ENCODE peak calls at places on chromosome 13, in six cellular contexts. F is body of pancreas, S is tibial artery, W is Calu3, H is fibroblast of pulmonary artery, J is right lobe of liver. Q is an unnamed sample.

GRCh38 chr13:113112893-113113845 is 7.6 kb downstream of the F7 start:
- DNase-seq in F (peak), S (peak), W (no peak), H (no peak), J (no peak), Q (no peak)

GRCh38 chr13:46386426-46386995 is 541 bp downstream of the RUBCNL start:
- DNase-seq in F (no peak), S (no peak), W (no peak), H (no peak), J (no peak), Q (no peak)

GRCh38 chr13:23718916-23719470 is 148.8 kb downstream of the TNFRSF19 start:
- DNase-seq in F (no peak), S (no peak), W (no peak), H (no peak), J (no peak), Q (no peak)

GRCh38 chr13:81171065-81171647 is 830.2 kb upstream of the SPRY2 start:
- DNase-seq in F (no peak), S (no peak), W (no peak), H (peak), J (no peak), Q (no peak)

GRCh38 chr13:65268009-65268408 is 1962.1 kb downstream of the PCDH9 start:
- DNase-seq in F (no peak), S (no peak), W (no peak), H (no peak), J (no peak), Q (no peak)

GRCh38 chr13:106630650-106631049 is 62.7 kb upstream of the ARGLU1 start:
- DNase-seq in F (no peak), S (no peak), W (no peak), H (no peak), J (no peak), Q (no peak)

GRCh38 chr13:20182231-20182846 is 10.4 kb downstream of the GJB2 start:
- DNase-seq in F (peak), S (no peak), W (peak), H (peak), J (no peak), Q (no peak)

GRCh38 chr13:112967666-112968379 is 1.2 kb upstream of the MCF2L start:
- DNase-seq in F (no peak), S (peak), W (no peak), H (no peak), J (no peak), Q (peak)

GRCh38 chr13:113410472-113411201 is 42.7 kb downstream of the ADPRHL1 start:
- DNase-seq in F (no peak), S (peak), W (peak), H (peak), J (no peak), Q (peak)

GRCh38 chr13:50577806-50578205 is 265.7 kb downstream of the DLEU7 start:
- DNase-seq in F (no peak), S (no peak), W (no peak), H (no peak), J (no peak), Q (no peak)

GRCh38 chr13:50581586-50582196 is 261.8 kb downstream of the DLEU7 start:
- DNase-seq in F (no peak), S (no peak), W (no peak), H (no peak), J (no peak), Q (no peak)

GRCh38 chr13:50584856-50585580 is 258.5 kb downstream of the DLEU7 start:
- DNase-seq in F (no peak), S (no peak), W (no peak), H (no peak), J (no peak), Q (no peak)

GRCh38 chr13:50576156-50576555 is 267.3 kb downstream of the DLEU7 start:
- DNase-seq in F (peak), S (no peak), W (no peak), H (no peak), J (peak), Q (no peak)

DNA sequence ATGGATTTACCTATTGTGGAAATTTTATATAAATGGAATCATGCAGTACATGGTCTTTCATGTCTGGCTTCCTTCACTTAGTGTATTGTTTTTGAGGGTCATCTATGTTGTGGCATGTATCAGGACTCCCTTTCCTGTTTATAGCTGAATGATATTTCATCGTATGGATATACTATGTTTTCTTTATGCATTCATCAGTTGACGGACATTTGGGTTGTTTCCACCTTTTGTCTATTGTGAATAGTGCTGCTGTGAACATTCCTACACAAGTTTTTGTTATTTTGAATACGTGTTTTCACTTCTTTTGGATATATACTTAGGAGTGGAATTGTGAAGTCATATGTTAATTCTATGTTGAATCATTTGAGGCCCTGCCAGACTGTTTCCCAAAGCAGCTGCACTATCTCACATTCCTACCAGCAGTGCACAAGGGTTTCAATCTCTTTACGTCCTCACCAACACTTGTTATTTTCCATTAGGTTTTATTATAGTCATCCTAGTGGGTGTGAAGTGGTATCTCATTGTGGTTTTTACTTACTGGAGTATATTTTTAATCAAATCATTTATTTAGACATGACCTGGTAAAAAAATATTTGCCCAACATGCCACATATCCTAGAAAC is 262.7 kb downstream of the DLEU7 start:
- DNase-seq in F (no peak), S (no peak), W (no peak), H (peak), J (no peak), Q (no peak)
- TF ChIP-seq CTCF in F (no peak), S (no peak), W (no peak), H (peak), J (no peak), Q (no peak)

GRCh38 chr13:39297664-39298171 is 259.5 kb downstream of the NHLRC3 start:
- DNase-seq in F (no peak), S (no peak), W (no peak), H (peak), J (no peak), Q (no peak)
- TF ChIP-seq CTCF in F (no peak), S (no peak), W (no peak), H (no peak), J (no peak), Q (no peak)

DNA sequence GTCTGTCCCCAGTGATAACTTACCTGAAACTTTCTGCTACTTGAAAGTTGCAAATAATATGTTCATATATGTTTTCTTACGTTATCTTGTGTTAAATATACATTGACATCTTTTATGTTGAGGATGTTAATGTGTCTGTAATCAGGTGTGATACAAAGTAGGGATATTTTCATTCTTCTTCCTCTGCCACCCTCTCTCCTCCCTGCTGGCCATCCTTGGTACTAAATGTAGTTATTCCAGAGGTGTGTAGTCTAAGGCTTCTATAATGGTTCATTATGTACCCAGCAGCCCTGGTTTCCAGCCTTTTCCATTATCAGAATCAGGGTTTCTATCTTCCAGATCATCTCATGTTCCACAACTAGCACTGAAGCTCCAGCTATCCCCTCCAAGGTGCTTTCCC is 606.7 kb upstream of the KLHL1 start:
- DNase-seq in F (no peak), S (no peak), W (no peak), H (no peak), J (no peak), Q (no peak)
- TF ChIP-seq CTCF in F (no peak), S (no peak), W (no peak), H (no peak), J (no peak), Q (no peak)

DNA sequence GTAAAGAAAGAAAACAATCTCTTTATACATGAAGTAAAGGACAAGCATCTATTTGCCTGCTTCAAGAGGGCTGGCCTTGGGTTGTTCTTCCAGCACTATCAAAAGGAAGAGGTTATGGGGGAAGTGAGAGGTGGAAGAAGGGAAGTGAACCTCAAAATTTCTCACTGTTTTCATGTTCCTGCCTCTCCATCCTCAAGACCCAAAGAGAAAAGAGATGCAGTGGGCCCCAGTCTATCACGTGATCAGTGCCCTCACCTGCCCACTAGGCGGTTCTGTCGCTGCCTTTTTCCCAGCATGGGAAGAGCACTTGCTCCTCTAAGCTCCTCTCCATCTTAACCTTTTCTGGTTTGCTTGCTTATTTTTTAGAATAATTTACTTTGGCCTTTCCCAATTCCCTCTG is 6.2 kb upstream of the USP12 start:
- DNase-seq in F (no peak), S (no peak), W (no peak), H (no peak), J (no peak), Q (no peak)
- TF ChIP-seq CTCF in F (no peak), S (no peak), W (no peak), H (no peak), J (no peak), Q (peak)

DNA sequence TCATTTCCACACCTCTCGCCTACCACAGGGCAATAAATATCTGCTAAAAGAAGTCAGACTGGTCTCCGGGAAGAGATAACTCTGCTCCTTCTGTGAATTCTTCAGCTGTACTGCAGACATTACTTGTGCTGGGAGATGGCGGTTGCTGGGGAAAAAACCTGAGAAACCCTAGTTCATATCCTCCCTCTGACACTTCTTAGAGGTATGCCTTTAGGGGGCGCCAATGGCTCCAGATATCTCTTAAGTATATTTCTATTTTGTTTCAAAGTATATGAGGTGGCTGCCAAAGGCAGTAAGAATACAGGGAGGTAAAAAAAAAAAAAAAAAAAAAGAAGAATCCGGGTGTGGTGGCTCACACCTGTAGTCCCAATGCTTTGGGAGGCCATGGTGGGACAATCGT is 175.2 kb downstream of the PAN3 start:
- DNase-seq in F (no peak), S (no peak), W (no peak), H (peak), J (no peak), Q (no peak)
- TF ChIP-seq CTCF in F (no peak), S (no peak), W (no peak), H (peak), J (no peak), Q (no peak)